ENCODE peak calls at places on chromosomes 12 and 14, in seven cellular contexts. B is tibial nerve, U is endothelial cell of umbilical vein, G is thyroid gland, M is ovary, Q is esophagus squamous epithelium, T is adrenal gland. X is an unnamed sample.

GRCh38 chr14:92510972-92511371 is 2.6 kb upstream of the RIN3 start:
- DNase-seq in U (no peak), Q (no peak), M (no peak), T (no peak), G (no peak), B (no peak), X (no peak)

GRCh38 chr14:61752626-61753025 is 9.6 kb upstream of the SNAPC1 start:
- DNase-seq in B (no peak), U (peak; percentile 32), G (no peak), M (no peak), T (no peak), Q (no peak), X (no peak)

GRCh38 chr12:130981947-130982346 is 28.2 kb downstream of the ADGRD1 start:
- DNase-seq in T (no peak), U (no peak), G (no peak), B (no peak), Q (no peak), M (no peak), X (no peak)

GRCh38 chr12:14612250-14612649 is 44.6 kb upstream of the PLBD1 start:
- DNase-seq in Q (no peak), M (no peak), T (no peak), U (no peak), B (no peak), G (no peak), X (no peak)

GRCh38 chr12:106984588-106985137 is 2.3 kb downstream of the MTERF2 start:
- DNase-seq in G (no peak), T (no peak), U (no peak), B (no peak), Q (no peak), M (no peak), X (peak; percentile 75)

GRCh38 chr12:111160350-111161142 is 208.3 kb downstream of the PHETA1 start:
- DNase-seq in G (peak; percentile 31), Q (no peak), B (no peak), U (no peak), T (no peak), M (no peak), X (no peak)

GRCh38 chr12:71663561-71664410 is at the start of the genes THAP2 and ZFC3H1:
- DNase-seq in M (peak; percentile 93), G (peak; percentile 94), T (peak; percentile 97), U (peak; percentile 99), B (peak; percentile 94), Q (peak; percentile 85), X (peak; percentile 97)

GRCh38 chr14:23667134-23667533 is 31.0 kb downstream of the DHRS2 start:
- DNase-seq in U (no peak), T (no peak), M (no peak), Q (no peak), G (no peak), B (no peak), X (no peak)

GRCh38 chr12:75048763-75049162 is 160.9 kb downstream of the KCNC2 start:
- DNase-seq in U (no peak), T (no peak), G (no peak), Q (no peak), B (no peak), M (no peak), X (no peak)

GRCh38 chr12:4221157-4221556 is 52.4 kb upstream of the CCND2 start:
- DNase-seq in M (no peak), Q (no peak), T (no peak), B (no peak), G (no peak), U (peak; percentile 26), X (no peak)

GRCh38 chr12:51852404-51853137 is 4.1 kb upstream of the FIGNL2 start:
- DNase-seq in G (no peak), T (no peak), M (no peak), U (no peak), Q (no peak), B (no peak), X (no peak)

GRCh38 chr12:26112703-26113147 is 12.1 kb downstream of the BHLHE41 start:
- DNase-seq in T (no peak), Q (no peak), U (no peak), G (no peak), B (no peak), M (no peak), X (no peak)

GRCh38 chr12:113299619-113300237 is 35.2 kb downstream of the SLC8B1 start:
- DNase-seq in Q (no peak), G (peak; percentile 97), T (peak; percentile 92), U (peak; percentile 58), B (no peak), M (peak; percentile 75), X (peak; percentile 25)

GRCh38 chr12:130183585-130184370 is 21.5 kb downstream of the FZD10 start:
- DNase-seq in Q (no peak), G (no peak), M (no peak), T (no peak), B (no peak), U (no peak), X (no peak)

GRCh38 chr14:91980157-91980556 is 32.7 kb upstream of the FBLN5 start:
- DNase-seq in G (no peak), B (no peak), T (no peak), Q (no peak), U (peak; percentile 94), M (no peak), X (peak; percentile 34)

GRCh38 chr12:45446013-45446412 is 230.1 kb downstream of the ANO6 start:
- DNase-seq in G (no peak), B (no peak), U (no peak), M (no peak), Q (no peak), T (no peak), X (no peak)

GRCh38 chr14:66944872-66945271 is 244.4 kb upstream of the GARIN2 start:
- DNase-seq in G (no peak), B (no peak), T (no peak), M (no peak), Q (no peak), U (peak; percentile 10), X (peak; percentile 49)

GRCh38 chr12:2739832-2740641 is 54.7 kb upstream of the FKBP4 start:
- DNase-seq in M (no peak), G (peak; percentile 32), U (peak; percentile 37), T (peak; percentile 23), B (peak; percentile 22), Q (no peak), X (no peak)

GRCh38 chr14:69327507-69327906 is 67.5 kb downstream of the GALNT16 start:
- DNase-seq in U (no peak), T (no peak), Q (no peak), B (no peak), G (no peak), M (peak; percentile 3), X (no peak)

GRCh38 chr14:105478624-105479305 is 4.1 kb downstream of the CRIP2 start:
- DNase-seq in B (no peak), G (no peak), Q (no peak), M (peak; percentile 45), U (no peak), T (no peak), X (no peak)

GRCh38 chr14:103890836-103891666 is 37.2 kb upstream of the TDRD9 start:
- DNase-seq in Q (no peak), G (no peak), B (no peak), M (no peak), U (no peak), T (peak; percentile 54), X (no peak)

GRCh38 chr14:48731260-48731659 is 854.9 kb downstream of the RPS29 start:
- DNase-seq in U (no peak), M (no peak), G (no peak), B (no peak), T (no peak), Q (no peak), X (no peak)

GRCh38 chr14:50943943-50944646 is at the start of gene PYGL:
- DNase-seq in Q (no peak), M (peak; percentile 75), B (peak; percentile 47), T (peak; percentile 79), U (peak; percentile 57), G (peak; percentile 73), X (peak; percentile 63)

GRCh38 chr14:21940887-21941855 is 267.6 kb upstream of the OR4E1 start:
- DNase-seq in B (no peak), M (no peak), T (no peak), Q (no peak), U (peak; percentile 27), G (peak; percentile 7), X (peak; percentile 50)

GRCh38 chr14:72711936-72712335 is 182.0 kb downstream of the DPF3 start:
- DNase-seq in G (no peak), T (no peak), B (no peak), Q (no peak), M (no peak), U (no peak), X (no peak)

DNA sequence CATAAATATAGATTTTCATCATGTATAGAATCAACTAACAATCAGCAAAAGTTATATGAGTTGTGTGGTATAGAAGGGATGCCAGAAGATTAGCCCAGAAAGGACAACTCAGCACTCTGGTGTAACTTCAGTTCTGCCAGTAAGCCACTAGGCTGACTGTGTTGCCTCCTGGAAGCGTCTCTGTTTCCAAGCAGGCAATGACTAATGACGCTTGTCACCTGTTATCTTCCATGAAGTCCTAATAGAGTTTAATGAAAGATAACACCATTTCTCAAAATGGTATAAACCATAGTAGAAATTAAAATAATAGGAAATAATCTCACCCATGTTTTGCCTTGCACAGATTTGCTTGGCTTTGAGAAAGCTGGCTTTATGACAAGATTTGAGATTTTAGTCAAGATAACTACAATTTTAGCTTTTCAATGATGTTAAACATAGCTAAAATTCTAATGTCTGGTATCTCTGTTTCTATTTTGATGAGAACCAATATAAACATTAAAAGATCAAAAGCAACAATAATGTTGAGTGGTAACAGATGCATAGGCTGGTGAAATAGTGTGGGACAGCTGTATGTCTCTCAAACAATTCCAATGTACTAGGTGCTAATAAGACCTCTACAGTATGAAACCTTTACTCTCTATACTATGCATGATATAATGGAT is 9.0 kb upstream of the RNU6-7 start:
- DNase-seq in Q (no peak), U (no peak), M (no peak), T (no peak), B (no peak), G (no peak), X (no peak)
- TF ChIP-seq POLR2A in Q (no peak), U (no peak), M (no peak), T (no peak), B (no peak), G (no peak), X (no peak)

DNA sequence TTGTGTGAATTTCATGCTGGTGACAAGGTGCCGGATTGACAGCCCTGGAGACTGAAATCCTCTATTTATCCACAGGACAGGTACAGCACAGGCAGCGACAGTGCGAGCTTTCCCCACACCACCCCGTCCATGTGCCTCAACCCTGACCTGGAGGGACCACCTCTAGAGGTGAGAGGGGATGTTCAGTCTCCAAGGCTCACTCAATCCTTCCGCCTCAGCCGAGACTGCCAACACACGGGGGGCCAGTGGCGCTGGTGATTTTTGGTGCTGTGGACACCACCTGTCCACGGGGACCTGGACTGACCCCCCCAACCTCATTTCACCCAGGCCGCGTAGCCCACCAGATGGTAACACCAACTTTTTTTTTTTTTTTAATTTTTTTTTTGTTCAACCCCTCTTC is 12.8 kb downstream of the PCBP2 start:
- DNase-seq in G (no peak), B (no peak), T (no peak), M (no peak), Q (no peak), U (no peak), X (no peak)
- TF ChIP-seq POLR2A in G (no peak), B (no peak), T (no peak), M (no peak), Q (no peak), U (no peak), X (no peak)

GRCh38 chr14:73713804-73714655 is at the start of gene PNMA1:
- DNase-seq in U (peak; percentile 89), Q (no peak), M (peak; percentile 93), B (peak; percentile 85), G (peak; percentile 91), T (peak; percentile 88), X (peak; percentile 88)
- TF ChIP-seq POLR2A in U (peak; percentile 91), Q (no peak), M (peak; percentile 85), B (peak; percentile 89), G (peak; percentile 88), T (peak; percentile 89), X (peak; percentile 69)

GRCh38 chr14:96104469-96105057 is 65.4 kb downstream of the C14orf132 start:
- DNase-seq in M (peak; percentile 56), Q (no peak), T (peak; percentile 36), U (peak; percentile 61), B (peak; percentile 92), G (no peak), X (no peak)
- TF ChIP-seq POLR2A in M (no peak), Q (no peak), T (no peak), U (no peak), B (no peak), G (no peak), X (no peak)